ENCODE peak calls at places on chromosomes 1 and 21, in four cellular contexts. One of them, this sample, is unnamed.

GRCh38 chr1:39170731-39171375 is 33.6 kb upstream of the MACF1 start:
- DNase-seq in dorsolateral prefrontal cortex: no peak
- DNase-seq in substantia nigra: no peak
- DNase-seq in K562: peak; percentile 35
- DNase-seq in this sample: no peak

GRCh38 chr1:204980870-204981405 is 62.1 kb upstream of the CNTN2 start:
- DNase-seq in dorsolateral prefrontal cortex: no peak
- DNase-seq in substantia nigra: no peak
- DNase-seq in K562: no peak
- DNase-seq in this sample: no peak

GRCh38 chr1:231847612-231848390 is 221.2 kb downstream of the DISC1 start:
- DNase-seq in dorsolateral prefrontal cortex: no peak
- DNase-seq in substantia nigra: no peak
- DNase-seq in K562: no peak
- DNase-seq in this sample: no peak

GRCh38 chr1:54848134-54848948 is 38.7 kb downstream of the DHCR24 start:
- DNase-seq in dorsolateral prefrontal cortex: peak; percentile 15
- DNase-seq in substantia nigra: no peak
- DNase-seq in K562: no peak
- DNase-seq in this sample: peak; percentile 14

GRCh38 chr21:45427331-45428271 is 22.6 kb downstream of the COL18A1 start:
- DNase-seq in dorsolateral prefrontal cortex: no peak
- DNase-seq in substantia nigra: no peak
- DNase-seq in K562: peak; percentile 73
- DNase-seq in this sample: no peak

GRCh38 chr1:198151688-198152087 is 5.1 kb upstream of the NEK7 start:
- DNase-seq in dorsolateral prefrontal cortex: no peak
- DNase-seq in substantia nigra: no peak
- DNase-seq in K562: no peak
- DNase-seq in this sample: no peak

GRCh38 chr1:6044481-6045109 is 1.1 kb upstream of the KCNAB2 start:
- DNase-seq in dorsolateral prefrontal cortex: no peak
- DNase-seq in substantia nigra: no peak
- DNase-seq in K562: no peak
- DNase-seq in this sample: no peak

GRCh38 chr1:225845633-225846259 is 35.8 kb downstream of the EPHX1 start:
- DNase-seq in dorsolateral prefrontal cortex: peak; percentile 65
- DNase-seq in substantia nigra: peak; percentile 75
- DNase-seq in K562: peak; percentile 86
- DNase-seq in this sample: peak; percentile 84

GRCh38 chr1:222911866-222912265 is 97.0 kb downstream of the DISP1 start:
- DNase-seq in dorsolateral prefrontal cortex: no peak
- DNase-seq in substantia nigra: no peak
- DNase-seq in K562: no peak
- DNase-seq in this sample: no peak

GRCh38 chr1:43844114-43844513 is 89.5 kb upstream of the ARTN start:
- DNase-seq in dorsolateral prefrontal cortex: no peak
- DNase-seq in substantia nigra: no peak
- DNase-seq in K562: no peak
- DNase-seq in this sample: no peak

GRCh38 chr1:205318231-205318991 is 3.1 kb downstream of the NUAK2 start:
- DNase-seq in dorsolateral prefrontal cortex: no peak
- DNase-seq in substantia nigra: no peak
- DNase-seq in K562: no peak
- DNase-seq in this sample: no peak

GRCh38 chr1:214566158-214567104 is 15.0 kb upstream of the PTPN14 start:
- DNase-seq in dorsolateral prefrontal cortex: no peak
- DNase-seq in substantia nigra: no peak
- DNase-seq in K562: no peak
- DNase-seq in this sample: no peak

GRCh38 chr21:35275776-35276175 is 226.7 kb upstream of the RUNX1 start:
- DNase-seq in dorsolateral prefrontal cortex: no peak
- DNase-seq in substantia nigra: no peak
- DNase-seq in K562: no peak
- DNase-seq in this sample: no peak

GRCh38 chr1:2411801-2412394 is 466 bp downstream of the PEX10 start:
- DNase-seq in dorsolateral prefrontal cortex: no peak
- DNase-seq in substantia nigra: peak; percentile 67
- DNase-seq in K562: no peak
- DNase-seq in this sample: peak; percentile 81

GRCh38 chr1:218772575-218772974 is 401.1 kb upstream of the LYPLAL1 start:
- DNase-seq in dorsolateral prefrontal cortex: no peak
- DNase-seq in substantia nigra: no peak
- DNase-seq in K562: no peak
- DNase-seq in this sample: no peak

GRCh38 chr1:59570524-59570923 is 244.2 kb upstream of the HOOK1 start:
- DNase-seq in dorsolateral prefrontal cortex: no peak
- DNase-seq in substantia nigra: peak; percentile 4
- DNase-seq in K562: no peak
- DNase-seq in this sample: no peak

GRCh38 chr1:32761253-32761877 is 55.8 kb downstream of the YARS1 start:
- DNase-seq in dorsolateral prefrontal cortex: no peak
- DNase-seq in substantia nigra: no peak
- DNase-seq in K562: peak; percentile 80
- DNase-seq in this sample: peak; percentile 85

GRCh38 chr1:211487082-211487481 is 4.9 kb downstream of the RD3 start:
- DNase-seq in dorsolateral prefrontal cortex: no peak
- DNase-seq in substantia nigra: no peak
- DNase-seq in K562: no peak
- DNase-seq in this sample: no peak

GRCh38 chr1:31216016-31216415 is 23.7 kb downstream of the NKAIN1 start:
- DNase-seq in dorsolateral prefrontal cortex: peak; percentile 57
- DNase-seq in substantia nigra: no peak
- DNase-seq in K562: peak; percentile 48
- DNase-seq in this sample: no peak

GRCh38 chr1:243746736-243747135 is 103.3 kb downstream of the AKT3 start:
- DNase-seq in dorsolateral prefrontal cortex: no peak
- DNase-seq in substantia nigra: no peak
- DNase-seq in K562: no peak
- DNase-seq in this sample: no peak

GRCh38 chr1:107941123-107941522 is 23.9 kb downstream of the VAV3 start:
- DNase-seq in dorsolateral prefrontal cortex: no peak
- DNase-seq in substantia nigra: no peak
- DNase-seq in K562: no peak
- DNase-seq in this sample: no peak

GRCh38 chr1:180188103-180188506 is 33.4 kb downstream of the QSOX1 start:
- DNase-seq in dorsolateral prefrontal cortex: no peak
- DNase-seq in substantia nigra: peak; percentile 33
- DNase-seq in K562: peak; percentile 74
- DNase-seq in this sample: no peak

GRCh38 chr1:228459091-228459993 is 27.8 kb upstream of the RNF187 start:
- DNase-seq in dorsolateral prefrontal cortex: no peak
- DNase-seq in substantia nigra: peak; percentile 17
- DNase-seq in K562: peak; percentile 91
- DNase-seq in this sample: no peak

GRCh38 chr1:16967095-16967567 is 13.3 kb downstream of the MFAP2 start:
- DNase-seq in dorsolateral prefrontal cortex: no peak
- DNase-seq in substantia nigra: peak; percentile 38
- DNase-seq in K562: no peak
- DNase-seq in this sample: no peak

GRCh38 chr1:208445710-208446702 is 201.8 kb upstream of the PLXNA2 start:
- DNase-seq in dorsolateral prefrontal cortex: no peak
- DNase-seq in substantia nigra: no peak
- DNase-seq in K562: peak; percentile 30
- DNase-seq in this sample: no peak

GRCh38 chr1:109570414-109570813 is 22.0 kb downstream of the GNAI3 start:
- DNase-seq in dorsolateral prefrontal cortex: no peak
- DNase-seq in substantia nigra: no peak
- DNase-seq in K562: no peak
- DNase-seq in this sample: no peak

GRCh38 chr1:185338719-185339622 is 21.9 kb upstream of the IVNS1ABP start:
- DNase-seq in dorsolateral prefrontal cortex: no peak
- DNase-seq in substantia nigra: peak; percentile 24
- DNase-seq in K562: no peak
- DNase-seq in this sample: no peak

GRCh38 chr1:208431721-208432120 is 187.5 kb upstream of the PLXNA2 start:
- DNase-seq in dorsolateral prefrontal cortex: no peak
- DNase-seq in substantia nigra: no peak
- DNase-seq in K562: no peak
- DNase-seq in this sample: no peak

GRCh38 chr1:7609311-7609994 is 161.6 kb upstream of the VAMP3 start:
- DNase-seq in dorsolateral prefrontal cortex: no peak
- DNase-seq in substantia nigra: no peak
- DNase-seq in K562: no peak
- DNase-seq in this sample: no peak

GRCh38 chr1:167955915-167956314 is 19.0 kb upstream of the MPC2 start:
- DNase-seq in dorsolateral prefrontal cortex: no peak
- DNase-seq in substantia nigra: no peak
- DNase-seq in K562: no peak
- DNase-seq in this sample: no peak

GRCh38 chr1:163163861-163164582 is 38.7 kb downstream of the RGS5 start:
- DNase-seq in dorsolateral prefrontal cortex: no peak
- DNase-seq in substantia nigra: no peak
- DNase-seq in K562: no peak
- DNase-seq in this sample: no peak

GRCh38 chr1:202122639-202123335 is at the start of gene GPR37L1:
- DNase-seq in dorsolateral prefrontal cortex: peak; percentile 89
- DNase-seq in substantia nigra: peak; percentile 94
- DNase-seq in K562: peak; percentile 65
- DNase-seq in this sample: no peak

GRCh38 chr21:43297989-43298388 is 128.9 kb downstream of the SIK1 start:
- DNase-seq in dorsolateral prefrontal cortex: no peak
- DNase-seq in substantia nigra: no peak
- DNase-seq in K562: no peak
- DNase-seq in this sample: no peak

GRCh38 chr1:6724517-6725141 is 23.0 kb upstream of the DNAJC11 start:
- DNase-seq in dorsolateral prefrontal cortex: no peak
- DNase-seq in substantia nigra: no peak
- DNase-seq in K562: no peak
- DNase-seq in this sample: no peak

GRCh38 chr1:85884372-85885035 is 176.3 kb upstream of the ZNHIT6 start:
- DNase-seq in dorsolateral prefrontal cortex: no peak
- DNase-seq in substantia nigra: no peak
- DNase-seq in K562: peak; percentile 0
- DNase-seq in this sample: no peak

GRCh38 chr1:228861830-228862176 is 126.5 kb downstream of the RHOU start:
- DNase-seq in dorsolateral prefrontal cortex: no peak
- DNase-seq in substantia nigra: no peak
- DNase-seq in K562: no peak
- DNase-seq in this sample: no peak

GRCh38 chr1:90405726-90406125 is 311.4 kb downstream of the BARHL2 start:
- DNase-seq in dorsolateral prefrontal cortex: no peak
- DNase-seq in substantia nigra: no peak
- DNase-seq in K562: no peak
- DNase-seq in this sample: no peak

GRCh38 chr21:40687625-40688024 is 159.3 kb downstream of the DSCAM start:
- DNase-seq in dorsolateral prefrontal cortex: no peak
- DNase-seq in substantia nigra: no peak
- DNase-seq in K562: no peak
- DNase-seq in this sample: no peak
- H3K27ac ChIP-seq in dorsolateral prefrontal cortex: no peak overlapping the region
- H3K27ac ChIP-seq in substantia nigra: no peak overlapping the region
- H3K27ac ChIP-seq in K562: no peak overlapping the region
- H3K27ac ChIP-seq in this sample: no peak overlapping the region

DNA sequence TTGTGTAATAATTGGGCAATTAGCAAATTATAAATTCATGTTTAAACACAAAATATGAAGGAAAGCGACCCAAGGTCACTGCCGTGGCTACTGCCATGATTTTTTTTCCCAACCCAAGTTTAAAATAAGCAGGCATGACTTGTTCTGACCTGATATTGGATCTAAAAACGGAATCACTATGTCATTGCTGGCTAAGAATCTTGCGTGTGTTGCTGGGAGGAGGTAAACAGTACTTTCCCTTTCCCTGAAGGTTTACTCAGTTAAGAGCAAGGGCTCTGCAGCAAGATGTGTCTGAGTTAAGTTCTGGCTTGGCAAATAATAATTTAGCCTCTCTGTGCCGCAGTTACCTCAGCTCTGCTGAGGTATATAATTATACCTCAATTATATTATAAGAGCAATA is 125.7 kb upstream of the L1TD1 start:
- DNase-seq in dorsolateral prefrontal cortex: no peak
- DNase-seq in substantia nigra: no peak
- DNase-seq in K562: no peak
- DNase-seq in this sample: no peak
- H3K27ac ChIP-seq in dorsolateral prefrontal cortex: no peak overlapping the region
- H3K27ac ChIP-seq in substantia nigra: no peak overlapping the region
- H3K27ac ChIP-seq in K562: no peak overlapping the region
- H3K27ac ChIP-seq in this sample: peak overlapping the region; percentile 75

DNA sequence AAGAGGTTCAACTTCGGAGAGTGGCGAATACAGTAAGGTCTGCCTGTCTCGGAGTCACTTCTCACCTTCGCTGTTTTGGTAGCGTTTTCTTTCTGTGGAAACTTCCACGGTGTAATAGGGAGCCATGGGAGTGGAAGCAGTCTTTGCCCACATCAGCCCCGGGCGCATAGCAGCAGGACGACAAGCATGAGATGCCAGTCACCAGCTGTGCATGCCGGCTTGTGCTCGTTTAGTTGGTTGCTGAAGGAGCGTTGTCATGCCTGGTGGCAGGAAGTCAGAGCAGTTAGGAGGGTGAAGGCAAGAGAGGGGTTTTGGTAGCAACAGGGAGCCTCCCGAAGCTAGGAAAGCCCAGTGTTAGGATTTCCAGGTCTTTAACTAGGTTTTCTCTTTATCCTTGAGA is 58.8 kb downstream of the MRPS6 start:
- DNase-seq in dorsolateral prefrontal cortex: no peak
- DNase-seq in substantia nigra: no peak
- DNase-seq in K562: no peak
- DNase-seq in this sample: no peak
- H3K27ac ChIP-seq in dorsolateral prefrontal cortex: peak overlapping the region; percentile 93
- H3K27ac ChIP-seq in substantia nigra: no peak overlapping the region
- H3K27ac ChIP-seq in K562: no peak overlapping the region
- H3K27ac ChIP-seq in this sample: no peak overlapping the region

GRCh38 chr1:25785321-25786067 is 14.5 kb upstream of the SELENON start:
- DNase-seq in dorsolateral prefrontal cortex: no peak
- DNase-seq in substantia nigra: no peak
- DNase-seq in K562: no peak
- DNase-seq in this sample: no peak
- H3K27ac ChIP-seq in dorsolateral prefrontal cortex: peak overlapping the region; percentile 85
- H3K27ac ChIP-seq in substantia nigra: no peak overlapping the region
- H3K27ac ChIP-seq in K562: no peak overlapping the region
- H3K27ac ChIP-seq in this sample: no peak overlapping the region